ENCODE peak calls at places on chromosome 20, in four cellular contexts. R is stimulated activated CD8-positive, alpha-beta memory T cell treated with anti-CD3 and anti-CD28 coated beads, Interleukin-7, amount 100 ng/mL, for 1 hour; Z is Panc1; O is NCI-H187. X is an unnamed sample.

GRCh38 chr20:50221501-50222323 is 31.1 kb downstream of the CEBPB start:
- DNase-seq in O (no peak), R (no peak), Z (no peak), X (no peak)

GRCh38 chr20:16119909-16120308 is 453.3 kb downstream of the KIF16B start:
- DNase-seq in R (no peak), O (no peak), Z (no peak), X (no peak)

GRCh38 chr20:25227317-25227831 is 20.5 kb upstream of the PYGB start:
- DNase-seq in Z (peak; percentile 76), R (no peak), O (no peak), X (no peak)

GRCh38 chr20:59948828-59949720 is 8.9 kb downstream of the FAM217B start:
- DNase-seq in Z (no peak), O (no peak), R (no peak), X (peak; percentile 21)

GRCh38 chr20:60463798-60464197 is 505.6 kb downstream of the CDH26 start:
- DNase-seq in R (no peak), Z (no peak), O (no peak), X (no peak)

GRCh38 chr20:44398303-44398702 is 42.8 kb downstream of the HNF4A start:
- DNase-seq in R (no peak), O (no peak), Z (no peak), X (no peak)

GRCh38 chr20:63628246-63628975 is 1.5 kb upstream of the GMEB2 start:
- DNase-seq in Z (peak; percentile 58), R (no peak), O (peak; percentile 58), X (peak; percentile 79)

GRCh38 chr20:45835230-45836224 is 1.9 kb downstream of the SNX21 start:
- DNase-seq in R (no peak), Z (no peak), O (no peak), X (no peak)

GRCh38 chr20:17889226-17889625 is 79.4 kb downstream of the SNX5 start:
- DNase-seq in R (no peak), Z (no peak), O (no peak), X (no peak)

GRCh38 chr20:51958636-51959542 is 156.6 kb upstream of the SALL4 start:
- DNase-seq in Z (no peak), O (no peak), R (no peak), X (no peak)

GRCh38 chr20:34069341-34070078 is 42.5 kb downstream of the EIF2S2 start:
- DNase-seq in O (peak; percentile 13), R (no peak), Z (peak; percentile 73), X (peak; percentile 35)

GRCh38 chr20:59574308-59574707 is 30.0 kb upstream of the PHACTR3 start:
- DNase-seq in Z (no peak), O (no peak), R (no peak), X (no peak)

GRCh38 chr20:2759143-2759542 is 41.3 kb downstream of the CPXM1 start:
- DNase-seq in Z (no peak), R (no peak), O (no peak), X (no peak)

GRCh38 chr20:50447817-50448216 is 62.4 kb upstream of the PTPN1 start:
- DNase-seq in R (no peak), Z (no peak), O (no peak), X (no peak)

GRCh38 chr20:46304852-46305251 is 3.4 kb downstream of the CDH22 start:
- DNase-seq in R (no peak), Z (no peak), O (no peak), X (no peak)

GRCh38 chr20:41174782-41175181 is 37.4 kb downstream of the PLCG1 start:
- DNase-seq in O (no peak), Z (no peak), R (no peak), X (no peak)

GRCh38 chr20:25042531-25043498 is 15.1 kb downstream of the ACSS1 start:
- DNase-seq in R (no peak), Z (no peak), O (no peak), X (no peak)

GRCh38 chr20:34579191-34579661 is 20.7 kb downstream of the MAP1LC3A start:
- DNase-seq in O (no peak), R (no peak), Z (no peak), X (no peak)

GRCh38 chr20:7859371-7859802 is 80.9 kb downstream of the HAO1 start:
- DNase-seq in Z (peak; percentile 43), O (peak; percentile 33), R (no peak), X (peak; percentile 20)

GRCh38 chr20:43752561-43753301 is 25.9 kb upstream of the GTSF1L start:
- DNase-seq in Z (no peak), R (no peak), O (no peak), X (no peak)

GRCh38 chr20:4261333-4262284 is 246.3 kb upstream of the RNF24 start:
- DNase-seq in R (no peak), O (no peak), Z (no peak), X (no peak)

GRCh38 chr20:52959125-52959524 is 13.0 kb upstream of the TSHZ2 start:
- DNase-seq in O (peak; percentile 70), R (no peak), Z (no peak), X (no peak)

GRCh38 chr20:8720089-8720488 is 348.8 kb upstream of the PLCB4 start:
- DNase-seq in O (no peak), Z (no peak), R (no peak), X (no peak)

GRCh38 chr20:36394340-36394965 is 88.3 kb downstream of the DLGAP4 start:
- DNase-seq in O (no peak), Z (no peak), R (no peak), X (no peak)

GRCh38 chr20:13708234-13708633 is 69.5 kb upstream of the TASP1 start:
- DNase-seq in R (no peak), Z (no peak), O (no peak), X (no peak)

GRCh38 chr20:36908603-36909002 is 32.7 kb downstream of the TLDC2 start:
- DNase-seq in O (no peak), R (no peak), Z (no peak), X (no peak)

GRCh38 chr20:10675456-10675848 is 1.7 kb upstream of the JAG1 start:
- DNase-seq in O (no peak), Z (no peak), R (no peak), X (no peak)

GRCh38 chr20:31675828-31676533 is 38.3 kb downstream of the COX4I2 start:
- DNase-seq in O (no peak), Z (no peak), R (peak; percentile 30), X (no peak)

GRCh38 chr20:62165762-62166399 is 16.9 kb upstream of the MTG2 start:
- DNase-seq in O (no peak), R (no peak), Z (no peak), X (no peak)

GRCh38 chr20:53126185-53126584 is 154.0 kb downstream of the TSHZ2 start:
- DNase-seq in O (no peak), R (no peak), Z (no peak), X (no peak)

GRCh38 chr20:63931735-63932134 is 24.5 kb downstream of the UCKL1 start:
- DNase-seq in Z (no peak), O (no peak), R (no peak), X (no peak)

GRCh38 chr20:56249244-56249955 is 868 bp downstream of the MC3R start:
- DNase-seq in Z (no peak), O (no peak), R (no peak), X (no peak)

GRCh38 chr20:35434085-35435005 is 3.7 kb downstream of the GDF5 start:
- DNase-seq in Z (no peak), O (no peak), R (no peak), X (no peak)

X was measured in DMS79.